ENCODE peak calls at places on chromosomes 13 and 19, in eight cellular contexts. One of them, this sample, is unnamed.

GRCh38 chr13:52070929-52071523 is 46.5 kb downstream of the UTP14C start:
- DNase-seq in mesothelial cell of epicardium: no peak
- DNase-seq in stimulated activated CD8-positive, alpha-beta memory T cell treated with anti-CD3 and anti-CD28 coated beads, Interleukin-4, amount 100 ng/mL, for 48 hours: peak; percentile 27
- DNase-seq in tibial nerve: no peak
- DNase-seq in heart right ventricle: no peak
- DNase-seq in CD8-positive, alpha-beta T cell: peak; percentile 25
- DNase-seq in activated gamma-delta T cell treated with anti-CD3 and anti-CD28 coated beads, Interleukin-2, amount 50 U/mL, for 16 hours: no peak
- DNase-seq in left ventricle myocardium inferior: no peak
- DNase-seq in this sample: no peak

GRCh38 chr19:18346091-18346490 is 5.7 kb downstream of the PGPEP1 start:
- DNase-seq in mesothelial cell of epicardium: no peak
- DNase-seq in stimulated activated CD8-positive, alpha-beta memory T cell treated with anti-CD3 and anti-CD28 coated beads, Interleukin-4, amount 100 ng/mL, for 48 hours: no peak
- DNase-seq in tibial nerve: no peak
- DNase-seq in heart right ventricle: no peak
- DNase-seq in CD8-positive, alpha-beta T cell: no peak
- DNase-seq in activated gamma-delta T cell treated with anti-CD3 and anti-CD28 coated beads, Interleukin-2, amount 50 U/mL, for 16 hours: no peak
- DNase-seq in left ventricle myocardium inferior: no peak
- DNase-seq in this sample: no peak

GRCh38 chr19:47107201-47107952 is 6.2 kb downstream of the ZC3H4 start:
- DNase-seq in mesothelial cell of epicardium: no peak
- DNase-seq in stimulated activated CD8-positive, alpha-beta memory T cell treated with anti-CD3 and anti-CD28 coated beads, Interleukin-4, amount 100 ng/mL, for 48 hours: no peak
- DNase-seq in tibial nerve: no peak
- DNase-seq in heart right ventricle: no peak
- DNase-seq in CD8-positive, alpha-beta T cell: peak; percentile 43
- DNase-seq in activated gamma-delta T cell treated with anti-CD3 and anti-CD28 coated beads, Interleukin-2, amount 50 U/mL, for 16 hours: peak; percentile 32
- DNase-seq in left ventricle myocardium inferior: no peak
- DNase-seq in this sample: no peak

GRCh38 chr19:39074205-39074692 is 9.9 kb upstream of the ACP7 start:
- DNase-seq in mesothelial cell of epicardium: no peak
- DNase-seq in stimulated activated CD8-positive, alpha-beta memory T cell treated with anti-CD3 and anti-CD28 coated beads, Interleukin-4, amount 100 ng/mL, for 48 hours: no peak
- DNase-seq in tibial nerve: no peak
- DNase-seq in heart right ventricle: no peak
- DNase-seq in CD8-positive, alpha-beta T cell: no peak
- DNase-seq in activated gamma-delta T cell treated with anti-CD3 and anti-CD28 coated beads, Interleukin-2, amount 50 U/mL, for 16 hours: no peak
- DNase-seq in left ventricle myocardium inferior: no peak
- DNase-seq in this sample: no peak

GRCh38 chr19:18257503-18258470 is 16.5 kb downstream of the IQCN start:
- DNase-seq in mesothelial cell of epicardium: no peak
- DNase-seq in stimulated activated CD8-positive, alpha-beta memory T cell treated with anti-CD3 and anti-CD28 coated beads, Interleukin-4, amount 100 ng/mL, for 48 hours: no peak
- DNase-seq in tibial nerve: no peak
- DNase-seq in heart right ventricle: no peak
- DNase-seq in CD8-positive, alpha-beta T cell: no peak
- DNase-seq in activated gamma-delta T cell treated with anti-CD3 and anti-CD28 coated beads, Interleukin-2, amount 50 U/mL, for 16 hours: no peak
- DNase-seq in left ventricle myocardium inferior: no peak
- DNase-seq in this sample: no peak

GRCh38 chr19:42396248-42396541 is 6.1 kb upstream of the CNFN start:
- DNase-seq in mesothelial cell of epicardium: no peak
- DNase-seq in stimulated activated CD8-positive, alpha-beta memory T cell treated with anti-CD3 and anti-CD28 coated beads, Interleukin-4, amount 100 ng/mL, for 48 hours: no peak
- DNase-seq in tibial nerve: no peak
- DNase-seq in heart right ventricle: no peak
- DNase-seq in CD8-positive, alpha-beta T cell: no peak
- DNase-seq in activated gamma-delta T cell treated with anti-CD3 and anti-CD28 coated beads, Interleukin-2, amount 50 U/mL, for 16 hours: no peak
- DNase-seq in left ventricle myocardium inferior: no peak
- DNase-seq in this sample: no peak

GRCh38 chr19:29576761-29577661 is 29.1 kb upstream of the POP4 start:
- DNase-seq in mesothelial cell of epicardium: no peak
- DNase-seq in stimulated activated CD8-positive, alpha-beta memory T cell treated with anti-CD3 and anti-CD28 coated beads, Interleukin-4, amount 100 ng/mL, for 48 hours: peak; percentile 51
- DNase-seq in tibial nerve: no peak
- DNase-seq in heart right ventricle: no peak
- DNase-seq in CD8-positive, alpha-beta T cell: no peak
- DNase-seq in activated gamma-delta T cell treated with anti-CD3 and anti-CD28 coated beads, Interleukin-2, amount 50 U/mL, for 16 hours: no peak
- DNase-seq in left ventricle myocardium inferior: no peak
- DNase-seq in this sample: no peak

GRCh38 chr19:2555422-2556220 is 79.7 kb downstream of the GADD45B start:
- DNase-seq in mesothelial cell of epicardium: no peak
- DNase-seq in stimulated activated CD8-positive, alpha-beta memory T cell treated with anti-CD3 and anti-CD28 coated beads, Interleukin-4, amount 100 ng/mL, for 48 hours: no peak
- DNase-seq in tibial nerve: no peak
- DNase-seq in heart right ventricle: no peak
- DNase-seq in CD8-positive, alpha-beta T cell: no peak
- DNase-seq in activated gamma-delta T cell treated with anti-CD3 and anti-CD28 coated beads, Interleukin-2, amount 50 U/mL, for 16 hours: no peak
- DNase-seq in left ventricle myocardium inferior: peak; percentile 11
- DNase-seq in this sample: peak; percentile 54

GRCh38 chr13:42047561-42048322 is 706 bp upstream of the DGKH start:
- DNase-seq in mesothelial cell of epicardium: peak; percentile 51
- DNase-seq in stimulated activated CD8-positive, alpha-beta memory T cell treated with anti-CD3 and anti-CD28 coated beads, Interleukin-4, amount 100 ng/mL, for 48 hours: peak; percentile 59
- DNase-seq in tibial nerve: no peak
- DNase-seq in heart right ventricle: peak; percentile 48
- DNase-seq in CD8-positive, alpha-beta T cell: peak; percentile 29
- DNase-seq in activated gamma-delta T cell treated with anti-CD3 and anti-CD28 coated beads, Interleukin-2, amount 50 U/mL, for 16 hours: no peak
- DNase-seq in left ventricle myocardium inferior: peak; percentile 29
- DNase-seq in this sample: peak; percentile 70

GRCh38 chr13:53885997-53886396 is 857.4 kb downstream of the OLFM4 start:
- DNase-seq in mesothelial cell of epicardium: no peak
- DNase-seq in stimulated activated CD8-positive, alpha-beta memory T cell treated with anti-CD3 and anti-CD28 coated beads, Interleukin-4, amount 100 ng/mL, for 48 hours: no peak
- DNase-seq in tibial nerve: no peak
- DNase-seq in heart right ventricle: no peak
- DNase-seq in CD8-positive, alpha-beta T cell: no peak
- DNase-seq in activated gamma-delta T cell treated with anti-CD3 and anti-CD28 coated beads, Interleukin-2, amount 50 U/mL, for 16 hours: no peak
- DNase-seq in left ventricle myocardium inferior: no peak
- DNase-seq in this sample: no peak

GRCh38 chr13:113410472-113411201 is 42.7 kb downstream of the ADPRHL1 start:
- DNase-seq in mesothelial cell of epicardium: no peak
- DNase-seq in stimulated activated CD8-positive, alpha-beta memory T cell treated with anti-CD3 and anti-CD28 coated beads, Interleukin-4, amount 100 ng/mL, for 48 hours: no peak
- DNase-seq in tibial nerve: no peak
- DNase-seq in heart right ventricle: no peak
- DNase-seq in CD8-positive, alpha-beta T cell: no peak
- DNase-seq in activated gamma-delta T cell treated with anti-CD3 and anti-CD28 coated beads, Interleukin-2, amount 50 U/mL, for 16 hours: no peak
- DNase-seq in left ventricle myocardium inferior: no peak
- DNase-seq in this sample: peak; percentile 80

GRCh38 chr13:32713397-32713796 is 127.1 kb downstream of the PDS5B start:
- DNase-seq in mesothelial cell of epicardium: no peak
- DNase-seq in stimulated activated CD8-positive, alpha-beta memory T cell treated with anti-CD3 and anti-CD28 coated beads, Interleukin-4, amount 100 ng/mL, for 48 hours: no peak
- DNase-seq in tibial nerve: no peak
- DNase-seq in heart right ventricle: no peak
- DNase-seq in CD8-positive, alpha-beta T cell: no peak
- DNase-seq in activated gamma-delta T cell treated with anti-CD3 and anti-CD28 coated beads, Interleukin-2, amount 50 U/mL, for 16 hours: no peak
- DNase-seq in left ventricle myocardium inferior: no peak
- DNase-seq in this sample: no peak

GRCh38 chr19:30227661-30228112 is 144.5 kb upstream of the ZNF536 start:
- DNase-seq in mesothelial cell of epicardium: peak; percentile 84
- DNase-seq in stimulated activated CD8-positive, alpha-beta memory T cell treated with anti-CD3 and anti-CD28 coated beads, Interleukin-4, amount 100 ng/mL, for 48 hours: peak; percentile 81
- DNase-seq in tibial nerve: no peak
- DNase-seq in heart right ventricle: peak; percentile 67
- DNase-seq in CD8-positive, alpha-beta T cell: no peak
- DNase-seq in activated gamma-delta T cell treated with anti-CD3 and anti-CD28 coated beads, Interleukin-2, amount 50 U/mL, for 16 hours: no peak
- DNase-seq in left ventricle myocardium inferior: peak; percentile 64
- DNase-seq in this sample: peak; percentile 70

GRCh38 chr19:1105873-1106840 is 2.4 kb downstream of the GPX4 start:
- DNase-seq in mesothelial cell of epicardium: no peak
- DNase-seq in stimulated activated CD8-positive, alpha-beta memory T cell treated with anti-CD3 and anti-CD28 coated beads, Interleukin-4, amount 100 ng/mL, for 48 hours: no peak
- DNase-seq in tibial nerve: no peak
- DNase-seq in heart right ventricle: no peak
- DNase-seq in CD8-positive, alpha-beta T cell: no peak
- DNase-seq in activated gamma-delta T cell treated with anti-CD3 and anti-CD28 coated beads, Interleukin-2, amount 50 U/mL, for 16 hours: no peak
- DNase-seq in left ventricle myocardium inferior: no peak
- DNase-seq in this sample: no peak